ENCODE peak calls at places on chromosomes 16 and 17, in four cellular contexts. L is activated CD8-positive, alpha-beta T cell treated with anti-CD3 and anti-CD28 coated beads, Interleukin-2, amount 10 ng/mL, durations not matched to agents 7 days and 5 days; U is SW 1271; D is left colon. C is an unnamed sample.

GRCh38 chr17:68600123-68600880 is 865 bp downstream of the FAM20A start:
- DNase-seq in U (no peak), D (peak), L (no peak), C (no peak)

GRCh38 chr16:51982715-51983680 is 563.9 kb downstream of the TOX3 start:
- DNase-seq in U (peak), D (peak), L (peak), C (peak)

GRCh38 chr17:75970011-75970523 is 8.9 kb downstream of the ACOX1 start:
- DNase-seq in D (no peak), L (no peak), U (no peak), C (no peak)

GRCh38 chr17:39757931-39758873 is 20.5 kb downstream of the GRB7 start:
- DNase-seq in U (no peak), L (peak), D (no peak), C (no peak)

GRCh38 chr16:2795714-2796143 is 2.5 kb upstream of the PRSS41 start:
- DNase-seq in L (no peak), D (peak), U (no peak), C (no peak)

GRCh38 chr17:68954146-68954971 is 833 bp downstream of the ABCA8 start:
- DNase-seq in U (no peak), D (no peak), L (no peak), C (no peak)

GRCh38 chr17:65332375-65332774 is 195.2 kb downstream of the RGS9 start:
- DNase-seq in D (no peak), L (no peak), U (no peak), C (no peak)

GRCh38 chr17:73340093-73340596 is 28.3 kb upstream of the CDC42EP4 start:
- DNase-seq in D (no peak), L (no peak), U (peak), C (peak)

GRCh38 chr17:17725853-17726720 is 44.8 kb downstream of the RAI1 start:
- DNase-seq in U (no peak), D (no peak), L (no peak), C (no peak)

GRCh38 chr16:15811778-15812750 is 44.8 kb downstream of the MYH11 start:
- DNase-seq in D (no peak), L (no peak), U (no peak), C (no peak)